ENCODE peak calls at places on chromosomes 13 and 19, in seven cellular contexts. One of them, this sample, is unnamed.

GRCh38 chr13:98571955-98572662 is 4.8 kb downstream of the STK24 start:
- DNase-seq in fibroblast of pulmonary artery: no peak
- DNase-seq in esophagus squamous epithelium: no peak
- DNase-seq in breast epithelium: no peak
- DNase-seq in thoracic aorta: no peak
- DNase-seq in kidney epithelial cell: no peak
- DNase-seq in epithelial cell of esophagus: peak
- DNase-seq in this sample: peak

GRCh38 chr13:103965506-103966243 is 899.5 kb upstream of the SLC10A2 start:
- DNase-seq in fibroblast of pulmonary artery: no peak
- DNase-seq in epithelial cell of esophagus: no peak
- DNase-seq in thoracic aorta: no peak
- DNase-seq in esophagus squamous epithelium: no peak
- DNase-seq in kidney epithelial cell: no peak
- DNase-seq in breast epithelium: no peak
- DNase-seq in this sample: no peak

GRCh38 chr13:79194272-79194671 is 211.8 kb downstream of the RBM26 start:
- DNase-seq in epithelial cell of esophagus: no peak
- DNase-seq in kidney epithelial cell: no peak
- DNase-seq in fibroblast of pulmonary artery: no peak
- DNase-seq in thoracic aorta: no peak
- DNase-seq in esophagus squamous epithelium: no peak
- DNase-seq in breast epithelium: no peak
- DNase-seq in this sample: no peak

GRCh38 chr19:32613008-32613407 is 32.0 kb downstream of the PDCD5 start:
- DNase-seq in epithelial cell of esophagus: no peak
- DNase-seq in breast epithelium: no peak
- DNase-seq in thoracic aorta: no peak
- DNase-seq in fibroblast of pulmonary artery: no peak
- DNase-seq in esophagus squamous epithelium: no peak
- DNase-seq in kidney epithelial cell: no peak
- DNase-seq in this sample: no peak

GRCh38 chr13:106619688-106620555 is 52.0 kb upstream of the ARGLU1 start:
- DNase-seq in fibroblast of pulmonary artery: peak
- DNase-seq in kidney epithelial cell: peak
- DNase-seq in thoracic aorta: no peak
- DNase-seq in breast epithelium: no peak
- DNase-seq in esophagus squamous epithelium: no peak
- DNase-seq in epithelial cell of esophagus: peak
- DNase-seq in this sample: no peak

GRCh38 chr13:59391696-59392095 is 772.0 kb downstream of the DIAPH3 start:
- DNase-seq in esophagus squamous epithelium: no peak
- DNase-seq in fibroblast of pulmonary artery: peak
- DNase-seq in thoracic aorta: no peak
- DNase-seq in breast epithelium: no peak
- DNase-seq in kidney epithelial cell: no peak
- DNase-seq in epithelial cell of esophagus: peak
- DNase-seq in this sample: peak

GRCh38 chr13:27035892-27036235 is 135.7 kb downstream of the USP12 start:
- DNase-seq in fibroblast of pulmonary artery: peak
- DNase-seq in thoracic aorta: no peak
- DNase-seq in kidney epithelial cell: no peak
- DNase-seq in esophagus squamous epithelium: no peak
- DNase-seq in breast epithelium: no peak
- DNase-seq in epithelial cell of esophagus: peak
- DNase-seq in this sample: no peak

GRCh38 chr19:53871448-53871847 is 3.8 kb downstream of the MYADM start:
- DNase-seq in thoracic aorta: no peak
- DNase-seq in kidney epithelial cell: no peak
- DNase-seq in esophagus squamous epithelium: no peak
- DNase-seq in epithelial cell of esophagus: no peak
- DNase-seq in breast epithelium: no peak
- DNase-seq in fibroblast of pulmonary artery: no peak
- DNase-seq in this sample: no peak

GRCh38 chr19:50659318-50660082 is 10.3 kb downstream of the C19orf81 start:
- DNase-seq in esophagus squamous epithelium: no peak
- DNase-seq in epithelial cell of esophagus: no peak
- DNase-seq in breast epithelium: no peak
- DNase-seq in thoracic aorta: no peak
- DNase-seq in fibroblast of pulmonary artery: no peak
- DNase-seq in kidney epithelial cell: no peak
- DNase-seq in this sample: peak

GRCh38 chr13:97267418-97268059 is 45.4 kb downstream of the MBNL2 start:
- DNase-seq in kidney epithelial cell: no peak
- DNase-seq in breast epithelium: peak
- DNase-seq in fibroblast of pulmonary artery: no peak
- DNase-seq in esophagus squamous epithelium: no peak
- DNase-seq in epithelial cell of esophagus: no peak
- DNase-seq in thoracic aorta: no peak
- DNase-seq in this sample: no peak

GRCh38 chr19:47363758-47364529 is 14.8 kb downstream of the DHX34 start:
- DNase-seq in thoracic aorta: no peak
- DNase-seq in kidney epithelial cell: no peak
- DNase-seq in esophagus squamous epithelium: no peak
- DNase-seq in fibroblast of pulmonary artery: peak
- DNase-seq in epithelial cell of esophagus: peak
- DNase-seq in breast epithelium: no peak
- DNase-seq in this sample: peak

GRCh38 chr19:47776568-47776967 is 1.9 kb upstream of the SELENOW start:
- DNase-seq in epithelial cell of esophagus: peak
- DNase-seq in esophagus squamous epithelium: no peak
- DNase-seq in breast epithelium: no peak
- DNase-seq in thoracic aorta: no peak
- DNase-seq in kidney epithelial cell: no peak
- DNase-seq in fibroblast of pulmonary artery: no peak
- DNase-seq in this sample: no peak

GRCh38 chr13:21752501-21752900 is 81.6 kb downstream of the FGF9 start:
- DNase-seq in esophagus squamous epithelium: no peak
- DNase-seq in breast epithelium: no peak
- DNase-seq in epithelial cell of esophagus: no peak
- DNase-seq in fibroblast of pulmonary artery: no peak
- DNase-seq in kidney epithelial cell: no peak
- DNase-seq in thoracic aorta: no peak
- DNase-seq in this sample: no peak

GRCh38 chr13:109330941-109331340 is 455.4 kb downstream of the IRS2 start:
- DNase-seq in kidney epithelial cell: no peak
- DNase-seq in fibroblast of pulmonary artery: peak
- DNase-seq in epithelial cell of esophagus: peak
- DNase-seq in thoracic aorta: no peak
- DNase-seq in esophagus squamous epithelium: no peak
- DNase-seq in breast epithelium: no peak
- DNase-seq in this sample: no peak

GRCh38 chr19:15781659-15782058 is 5.8 kb upstream of the OR10H5 start:
- DNase-seq in breast epithelium: no peak
- DNase-seq in esophagus squamous epithelium: no peak
- DNase-seq in kidney epithelial cell: no peak
- DNase-seq in fibroblast of pulmonary artery: no peak
- DNase-seq in thoracic aorta: no peak
- DNase-seq in epithelial cell of esophagus: no peak
- DNase-seq in this sample: no peak

GRCh38 chr13:37446503-37446902 is 152.1 kb downstream of the POSTN start:
- DNase-seq in thoracic aorta: no peak
- DNase-seq in fibroblast of pulmonary artery: peak
- DNase-seq in breast epithelium: no peak
- DNase-seq in epithelial cell of esophagus: peak
- DNase-seq in esophagus squamous epithelium: no peak
- DNase-seq in kidney epithelial cell: peak
- DNase-seq in this sample: no peak

GRCh38 chr13:81171065-81171647 is 830.2 kb upstream of the SPRY2 start:
- DNase-seq in breast epithelium: no peak
- DNase-seq in epithelial cell of esophagus: peak
- DNase-seq in fibroblast of pulmonary artery: peak
- DNase-seq in kidney epithelial cell: no peak
- DNase-seq in esophagus squamous epithelium: no peak
- DNase-seq in thoracic aorta: no peak
- DNase-seq in this sample: no peak
- TF ChIP-seq CTCF in breast epithelium: peak
- TF ChIP-seq CTCF in epithelial cell of esophagus: peak
- TF ChIP-seq CTCF in fibroblast of pulmonary artery: peak
- TF ChIP-seq CTCF in kidney epithelial cell: peak
- TF ChIP-seq CTCF in esophagus squamous epithelium: peak
- TF ChIP-seq CTCF in thoracic aorta: no peak
- TF ChIP-seq CTCF in this sample: peak

GRCh38 chr19:18772620-18773587 is 18.2 kb downstream of the COMP start:
- DNase-seq in breast epithelium: peak
- DNase-seq in fibroblast of pulmonary artery: no peak
- DNase-seq in epithelial cell of esophagus: peak
- DNase-seq in kidney epithelial cell: no peak
- DNase-seq in thoracic aorta: no peak
- DNase-seq in esophagus squamous epithelium: no peak
- DNase-seq in this sample: no peak

GRCh38 chr19:18770663-18771327 is 20.3 kb downstream of the COMP start:
- DNase-seq in esophagus squamous epithelium: no peak
- DNase-seq in breast epithelium: no peak
- DNase-seq in fibroblast of pulmonary artery: no peak
- DNase-seq in epithelial cell of esophagus: peak
- DNase-seq in kidney epithelial cell: no peak
- DNase-seq in thoracic aorta: no peak
- DNase-seq in this sample: no peak

GRCh38 chr19:18769989-18770528 is 21.0 kb downstream of the COMP start:
- DNase-seq in thoracic aorta: no peak
- DNase-seq in esophagus squamous epithelium: no peak
- DNase-seq in epithelial cell of esophagus: no peak
- DNase-seq in fibroblast of pulmonary artery: no peak
- DNase-seq in kidney epithelial cell: no peak
- DNase-seq in breast epithelium: no peak
- DNase-seq in this sample: peak

GRCh38 chr19:18773682-18774081 is 17.4 kb downstream of the COMP start:
- DNase-seq in fibroblast of pulmonary artery: no peak
- DNase-seq in thoracic aorta: no peak
- DNase-seq in breast epithelium: no peak
- DNase-seq in kidney epithelial cell: no peak
- DNase-seq in esophagus squamous epithelium: no peak
- DNase-seq in epithelial cell of esophagus: no peak
- DNase-seq in this sample: peak

GRCh38 chr19:18771328-18772242 is 19.5 kb downstream of the COMP start:
- DNase-seq in kidney epithelial cell: no peak
- DNase-seq in fibroblast of pulmonary artery: no peak
- DNase-seq in breast epithelium: no peak
- DNase-seq in epithelial cell of esophagus: no peak
- DNase-seq in esophagus squamous epithelium: no peak
- DNase-seq in thoracic aorta: no peak
- DNase-seq in this sample: peak
- TF ChIP-seq CTCF in kidney epithelial cell: peak
- TF ChIP-seq CTCF in fibroblast of pulmonary artery: peak
- TF ChIP-seq CTCF in breast epithelium: no peak
- TF ChIP-seq CTCF in epithelial cell of esophagus: peak
- TF ChIP-seq CTCF in esophagus squamous epithelium: no peak
- TF ChIP-seq CTCF in thoracic aorta: no peak
- TF ChIP-seq CTCF in this sample: peak

DNA sequence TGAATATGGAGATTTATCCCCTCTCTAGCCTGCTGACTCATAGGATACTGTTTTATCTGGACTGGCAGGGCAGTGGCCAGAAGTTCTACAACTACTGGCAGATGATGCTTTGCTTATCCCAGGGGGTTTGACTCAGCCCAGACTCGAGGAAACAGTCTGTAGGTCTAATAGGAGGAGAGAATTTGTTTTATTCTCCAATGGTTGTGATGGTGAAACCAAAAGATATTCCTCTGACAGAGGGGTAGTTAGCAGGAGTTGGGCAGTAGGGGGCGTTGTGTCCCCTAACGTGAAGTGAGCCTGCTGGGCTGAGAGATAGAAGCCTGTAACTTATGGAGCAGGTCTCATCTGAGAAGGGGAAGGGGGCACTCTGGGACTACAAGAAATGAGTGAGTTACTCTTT is 74.9 kb downstream of the WTIP start:
- DNase-seq in breast epithelium: no peak
- DNase-seq in esophagus squamous epithelium: no peak
- DNase-seq in thoracic aorta: no peak
- DNase-seq in fibroblast of pulmonary artery: peak
- DNase-seq in epithelial cell of esophagus: no peak
- DNase-seq in kidney epithelial cell: no peak
- DNase-seq in this sample: peak
- TF ChIP-seq CTCF in breast epithelium: no peak
- TF ChIP-seq CTCF in esophagus squamous epithelium: peak
- TF ChIP-seq CTCF in thoracic aorta: no peak
- TF ChIP-seq CTCF in fibroblast of pulmonary artery: peak
- TF ChIP-seq CTCF in epithelial cell of esophagus: no peak
- TF ChIP-seq CTCF in kidney epithelial cell: peak
- TF ChIP-seq CTCF in this sample: peak

GRCh38 chr19:1942078-1942933 is 1.3 kb downstream of the CSNK1G2 start:
- DNase-seq in breast epithelium: peak
- DNase-seq in epithelial cell of esophagus: peak
- DNase-seq in fibroblast of pulmonary artery: peak
- DNase-seq in kidney epithelial cell: no peak
- DNase-seq in esophagus squamous epithelium: peak
- DNase-seq in thoracic aorta: no peak
- DNase-seq in this sample: peak

GRCh38 chr19:1942934-1943555 is 2.1 kb downstream of the CSNK1G2 start:
- DNase-seq in fibroblast of pulmonary artery: no peak
- DNase-seq in epithelial cell of esophagus: no peak
- DNase-seq in esophagus squamous epithelium: no peak
- DNase-seq in breast epithelium: no peak
- DNase-seq in kidney epithelial cell: no peak
- DNase-seq in thoracic aorta: no peak
- DNase-seq in this sample: no peak

GRCh38 chr19:1943661-1944087 is 2.7 kb downstream of the CSNK1G2 start:
- DNase-seq in thoracic aorta: no peak
- DNase-seq in fibroblast of pulmonary artery: no peak
- DNase-seq in esophagus squamous epithelium: no peak
- DNase-seq in breast epithelium: no peak
- DNase-seq in kidney epithelial cell: no peak
- DNase-seq in epithelial cell of esophagus: no peak
- DNase-seq in this sample: no peak

GRCh38 chr19:1944088-1944915 is 3.3 kb downstream of the CSNK1G2 start:
- DNase-seq in thoracic aorta: no peak
- DNase-seq in kidney epithelial cell: no peak
- DNase-seq in epithelial cell of esophagus: peak
- DNase-seq in breast epithelium: no peak
- DNase-seq in esophagus squamous epithelium: no peak
- DNase-seq in fibroblast of pulmonary artery: no peak
- DNase-seq in this sample: no peak

DNA sequence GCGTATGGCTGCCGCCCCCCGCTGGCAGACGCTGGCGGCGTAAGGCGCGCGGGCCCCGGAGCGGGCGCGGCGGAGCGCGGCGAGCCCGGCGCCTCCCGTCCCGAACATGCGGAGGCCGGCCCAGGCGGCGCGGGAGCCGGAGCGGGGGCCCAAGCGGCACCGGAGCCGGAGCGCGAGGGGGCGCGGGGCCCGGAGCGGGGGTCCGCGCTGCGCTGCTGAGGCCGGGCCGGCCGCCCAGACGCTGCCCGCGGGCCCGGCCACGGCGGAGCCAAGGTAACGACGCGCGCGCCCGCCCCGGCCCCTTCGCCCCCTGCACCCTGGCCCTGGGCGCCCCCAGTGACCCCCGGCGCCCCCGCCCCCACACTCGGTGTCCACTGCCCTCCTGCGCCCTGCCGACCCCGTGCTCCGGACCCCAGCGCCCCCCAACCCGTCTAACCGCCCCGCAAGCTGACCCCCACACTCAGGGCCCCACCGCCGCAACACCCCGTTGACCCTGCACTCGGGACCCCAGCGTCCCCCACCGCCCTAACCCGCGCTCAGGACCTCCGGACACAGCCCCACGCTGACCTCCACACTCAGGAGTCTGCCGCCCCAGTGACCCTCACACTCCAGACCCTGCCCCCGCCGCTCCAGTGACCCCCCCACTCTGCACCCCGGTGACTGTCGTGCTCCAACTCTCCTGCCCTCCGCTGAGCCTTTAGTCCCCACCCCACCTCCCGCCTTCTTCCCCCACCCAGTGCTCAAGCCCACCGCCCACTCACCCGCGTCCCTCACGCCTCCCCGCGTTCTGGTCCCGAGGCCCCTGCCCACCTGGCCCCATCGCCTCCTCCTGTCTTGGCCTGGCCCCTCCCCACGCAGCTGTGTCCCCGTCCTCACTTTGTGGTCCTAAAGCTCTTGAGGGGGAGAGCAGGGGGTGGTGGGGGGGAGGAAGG is at the start of gene CSNK1G2:
- DNase-seq in kidney epithelial cell: no peak
- DNase-seq in epithelial cell of esophagus: no peak
- DNase-seq in esophagus squamous epithelium: no peak
- DNase-seq in thoracic aorta: no peak
- DNase-seq in fibroblast of pulmonary artery: no peak
- DNase-seq in breast epithelium: peak
- DNase-seq in this sample: no peak
- TF ChIP-seq CTCF in kidney epithelial cell: no peak
- TF ChIP-seq CTCF in epithelial cell of esophagus: no peak
- TF ChIP-seq CTCF in esophagus squamous epithelium: no peak
- TF ChIP-seq CTCF in thoracic aorta: no peak
- TF ChIP-seq CTCF in fibroblast of pulmonary artery: no peak
- TF ChIP-seq CTCF in breast epithelium: peak
- TF ChIP-seq CTCF in this sample: no peak